ENCODE peak calls at places on chromosome 7, in ten cellular contexts. P is prostate gland, D is upper lobe of left lung, R is IMR-90, A is lower lobe of right lung, V is colonic mucosa, W is right cardiac atrium, T is dorsolateral prefrontal cortex, S is sigmoid colon, U is AG04450. O is an unnamed sample.

GRCh38 chr7:69517985-69518731 is 80.1 kb upstream of the AUTS2 start:
- DNase-seq in D (no peak), W (no peak), S (no peak), A (no peak), T (peak; percentile 38), V (no peak), P (no peak), U (no peak), R (no peak), O (no peak)

GRCh38 chr7:150946826-150947750 is 31.0 kb downstream of the KCNH2 start:
- DNase-seq in S (peak; percentile 67), T (peak; percentile 32), P (no peak), U (no peak), V (no peak), D (peak; percentile 84), A (peak; percentile 43), W (peak; percentile 50), R (no peak), O (no peak)

GRCh38 chr7:142587578-142588191 is 161.6 kb upstream of the PRSS1 start:
- DNase-seq in A (no peak), S (no peak), T (no peak), R (peak; percentile 81), P (no peak), U (no peak), V (peak; percentile 23), D (no peak), W (no peak), O (no peak)

GRCh38 chr7:2825595-2826227 is 18.4 kb downstream of the GNA12 start:
- DNase-seq in W (no peak), R (peak; percentile 35), T (no peak), S (no peak), P (no peak), U (no peak), D (no peak), A (no peak), V (no peak), O (no peak)

GRCh38 chr7:129786825-129787563 is 165.8 kb downstream of the UBE2H start:
- DNase-seq in U (no peak), P (no peak), A (no peak), W (no peak), T (no peak), V (no peak), R (no peak), D (no peak), S (no peak), O (no peak)

GRCh38 chr7:135291809-135292253 is 58.2 kb downstream of the STRA8 start:
- DNase-seq in A (no peak), V (no peak), U (peak; percentile 18), P (no peak), T (no peak), S (no peak), D (no peak), R (peak; percentile 86), W (no peak), O (no peak)

GRCh38 chr7:40220421-40220911 is 85.7 kb downstream of the SUGCT start:
- DNase-seq in U (no peak), D (no peak), P (no peak), A (no peak), R (peak; percentile 47), S (no peak), V (no peak), T (no peak), W (no peak), O (no peak)

GRCh38 chr7:143499246-143499645 is 21.6 kb downstream of the TAS2R41 start:
- DNase-seq in U (no peak), D (no peak), A (no peak), T (no peak), V (peak; percentile 35), W (peak; percentile 66), S (no peak), P (no peak), R (peak; percentile 34), O (no peak)

GRCh38 chr7:99947608-99948007 is 18.2 kb upstream of the GJC3 start:
- DNase-seq in T (no peak), A (no peak), V (no peak), R (no peak), S (no peak), D (no peak), U (no peak), P (no peak), W (no peak), O (no peak)

GRCh38 chr7:28528899-28529298 is 116.6 kb downstream of the CREB5 start:
- DNase-seq in U (no peak), W (peak; percentile 39), R (peak; percentile 38), A (no peak), T (no peak), S (no peak), P (no peak), V (no peak), D (no peak), O (no peak)

GRCh38 chr7:118195837-118196474 is 12.0 kb downstream of the LSM8 start:
- DNase-seq in P (peak; percentile 60), S (no peak), T (no peak), A (no peak), V (peak; percentile 67), D (no peak), U (peak; percentile 23), W (no peak), R (peak; percentile 70), O (no peak)

GRCh38 chr7:781228-781864 is 50.9 kb upstream of the SUN1 start:
- DNase-seq in D (no peak), S (no peak), R (no peak), A (peak; percentile 28), V (no peak), T (no peak), U (no peak), W (peak; percentile 51), P (no peak), O (no peak)

GRCh38 chr7:781936-782529 is 50.2 kb upstream of the SUN1 start:
- DNase-seq in D (peak; percentile 83), V (no peak), A (peak; percentile 41), U (no peak), W (peak; percentile 47), P (no peak), T (no peak), R (no peak), S (no peak), O (no peak)

GRCh38 chr7:784971-785370 is 47.3 kb upstream of the SUN1 start:
- DNase-seq in A (no peak), R (no peak), S (no peak), U (no peak), W (peak; percentile 40), P (no peak), V (no peak), T (no peak), D (no peak), O (no peak)

GRCh38 chr7:783556-784490 is 48.5 kb upstream of the SUN1 start:
- DNase-seq in W (peak; percentile 45), T (no peak), U (no peak), V (no peak), R (no peak), P (no peak), A (peak; percentile 27), S (no peak), D (peak; percentile 73), O (no peak)

DNA sequence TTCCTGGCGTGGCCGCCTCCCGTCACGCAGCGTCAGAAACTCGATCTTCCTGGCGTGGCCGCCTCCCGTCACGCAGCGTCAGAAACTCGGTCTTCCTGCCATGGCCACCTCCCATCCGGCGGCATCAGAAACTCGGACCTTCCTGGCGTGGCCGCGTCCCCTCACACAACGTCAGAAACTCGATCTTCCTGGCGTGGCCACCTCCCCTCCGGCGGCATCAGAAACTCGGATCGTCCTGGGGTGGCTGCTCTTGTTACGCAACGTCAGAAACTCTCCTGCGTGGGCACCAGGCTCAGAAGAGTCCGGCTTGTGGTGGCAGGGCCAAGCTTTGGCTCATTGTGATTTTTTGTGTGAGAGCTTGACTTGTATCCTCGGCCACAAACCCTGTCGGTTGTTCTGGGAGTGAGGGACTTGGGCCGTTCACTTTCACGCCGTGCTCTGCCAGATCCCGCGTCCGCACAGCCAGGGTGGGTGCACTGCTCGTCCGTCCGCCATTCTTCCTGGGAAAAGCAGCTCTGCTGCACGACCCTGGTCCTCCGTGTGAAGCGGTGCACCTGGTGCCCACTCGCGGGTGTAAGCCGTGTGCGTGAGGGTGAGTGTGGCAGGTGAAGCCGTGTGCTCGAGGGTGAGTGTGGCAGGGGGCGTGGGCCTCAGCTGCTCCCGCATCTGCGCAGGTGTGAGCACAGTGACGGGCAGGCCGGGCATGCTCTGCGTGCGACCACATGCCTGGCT is 49.4 kb upstream of the SUN1 start:
- DNase-seq in T (no peak), R (no peak), D (peak; percentile 62), A (no peak), P (no peak), W (peak; percentile 48), V (no peak), S (no peak), U (no peak), O (no peak)
- H3K27ac ChIP-seq in T (no peak overlapping the region), R (no peak overlapping the region), D (no peak overlapping the region), A (no peak overlapping the region), P (no peak overlapping the region), W (no peak overlapping the region), V (no peak overlapping the region), S (no peak overlapping the region), U (no peak overlapping the region), O (no peak overlapping the region)

DNA sequence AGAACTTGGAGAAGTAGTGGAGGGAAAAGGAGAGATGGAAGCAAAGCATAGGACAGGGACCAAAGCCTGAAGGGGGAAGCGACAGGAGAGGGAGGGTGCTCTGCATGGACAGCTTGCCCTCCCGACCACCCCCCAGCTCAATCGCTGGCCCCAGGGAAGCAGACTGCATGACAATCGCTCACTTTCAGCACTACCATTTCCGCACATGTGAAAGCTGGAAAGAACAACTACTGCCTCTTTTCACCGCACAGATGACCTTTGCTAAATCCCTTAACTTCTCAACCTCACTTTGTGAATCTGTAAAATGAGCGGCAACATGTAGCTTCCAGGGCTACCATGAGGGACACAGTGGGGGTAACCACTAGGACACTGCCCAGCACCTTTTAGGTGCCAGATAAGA is 17.1 kb downstream of the VOPP1 start:
- DNase-seq in P (no peak), R (no peak), T (no peak), D (no peak), U (no peak), V (peak; percentile 11), W (no peak), A (no peak), S (no peak), O (no peak)
- H3K27ac ChIP-seq in P (no peak overlapping the region), R (no peak overlapping the region), T (no peak overlapping the region), D (no peak overlapping the region), U (peak overlapping the region; percentile 24), V (no peak overlapping the region), W (no peak overlapping the region), A (no peak overlapping the region), S (no peak overlapping the region), O (no peak overlapping the region)

GRCh38 chr7:17319164-17320101 is 21.0 kb downstream of the AHR start:
- DNase-seq in T (no peak), P (no peak), S (no peak), A (no peak), V (no peak), D (no peak), R (no peak), U (no peak), W (no peak), O (no peak)
- H3K27ac ChIP-seq in T (no peak overlapping the region), P (no peak overlapping the region), S (no peak overlapping the region), A (no peak overlapping the region), V (no peak overlapping the region), D (peak overlapping the region; percentile 9), R (no peak overlapping the region), U (no peak overlapping the region), W (no peak overlapping the region), O (peak overlapping the region; percentile 58)

DNA sequence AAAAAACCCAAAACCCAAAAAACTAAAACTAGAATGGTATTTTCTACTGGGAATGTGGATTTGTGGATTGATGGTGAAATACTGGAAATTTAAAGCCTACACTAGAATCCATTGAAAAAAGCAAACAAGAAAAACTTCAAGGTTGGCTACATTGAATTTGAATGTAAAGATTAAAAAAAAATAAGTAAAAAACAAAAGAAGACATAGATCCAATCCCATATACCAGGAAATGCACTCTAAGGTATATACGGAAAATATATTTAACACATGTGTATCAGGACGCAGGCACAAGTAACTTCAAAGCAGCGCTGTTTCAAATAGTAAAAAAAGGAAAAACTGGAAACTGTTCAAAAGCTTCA is 754 bp upstream of the BBS9 start:
- DNase-seq in S (no peak), A (no peak), T (no peak), V (no peak), D (no peak), P (no peak), R (no peak), U (no peak), W (no peak), O (no peak)
- H3K27ac ChIP-seq in S (peak overlapping the region; percentile 87), A (peak overlapping the region; percentile 76), T (peak overlapping the region; percentile 89), V (peak overlapping the region; percentile 79), D (peak overlapping the region; percentile 86), P (peak overlapping the region; percentile 92), R (peak overlapping the region; percentile 82), U (no peak overlapping the region), W (peak overlapping the region; percentile 87), O (peak overlapping the region; percentile 91)

O was measured in esophagus squamous epithelium.